ENCODE peak calls at places on chromosomes 6 and 20, in nine cellular contexts. X is H1, C is colonic mucosa, Q is tibial artery, T is upper lobe of right lung, R is coronary artery, K is fibroblast of mammary gland, U is cardiac fibroblast, V is transverse colon. Z is an unnamed sample.

GRCh38 chr6:110482774-110483400 is 6.5 kb upstream of the SLC22A16 start:
- DNase-seq in V (no peak), U (no peak), Q (no peak), K (no peak), X (no peak), T (no peak), C (no peak), R (no peak), Z (no peak)

GRCh38 chr20:36491901-36492617 is 49.3 kb upstream of the MYL9 start:
- DNase-seq in T (no peak), V (peak; percentile 40), X (no peak), R (no peak), U (peak; percentile 46), Q (no peak), C (no peak), K (no peak), Z (no peak)

GRCh38 chr6:101163611-101164010 is 229.9 kb upstream of the GRIK2 start:
- DNase-seq in Q (no peak), R (no peak), C (no peak), U (no peak), X (no peak), T (no peak), K (no peak), V (no peak), Z (no peak)

GRCh38 chr6:35391240-35391968 is 49.0 kb downstream of the PPARD start:
- DNase-seq in U (peak; percentile 94), T (no peak), K (peak; percentile 87), X (no peak), R (no peak), Q (no peak), C (no peak), V (no peak), Z (no peak)

GRCh38 chr6:21987501-21987957 is 309.3 kb downstream of the PRL start:
- DNase-seq in U (peak; percentile 94), Q (peak; percentile 81), R (peak; percentile 85), K (peak; percentile 90), T (no peak), X (no peak), V (peak; percentile 73), C (peak; percentile 80), Z (peak; percentile 8)

GRCh38 chr6:40164345-40164755 is 230.1 kb upstream of the MOCS1 start:
- DNase-seq in T (no peak), C (no peak), V (no peak), U (no peak), K (peak; percentile 87), X (no peak), Q (no peak), R (no peak), Z (no peak)

GRCh38 chr6:44222987-44223470 is 366 bp upstream of the SLC29A1 start:
- DNase-seq in X (no peak), C (no peak), R (no peak), V (no peak), Q (peak; percentile 75), U (no peak), K (no peak), T (no peak), Z (no peak)

GRCh38 chr6:5499644-5500306 is 238.5 kb downstream of the FARS2 start:
- DNase-seq in V (no peak), T (no peak), X (no peak), R (no peak), K (peak; percentile 87), C (no peak), U (peak; percentile 77), Q (no peak), Z (no peak)

GRCh38 chr6:66264376-66264775 is 557.4 kb upstream of the EYS start:
- DNase-seq in X (no peak), Q (no peak), T (no peak), K (peak; percentile 3), C (no peak), U (no peak), V (no peak), R (no peak), Z (no peak)

GRCh38 chr6:139364302-139364981 is 10.0 kb downstream of the CITED2 start:
- DNase-seq in R (no peak), Q (no peak), K (peak; percentile 66), C (no peak), T (no peak), X (no peak), U (peak; percentile 74), V (no peak), Z (no peak)

GRCh38 chr20:24560571-24561485 is 91.4 kb downstream of the SYNDIG1 start:
- DNase-seq in Q (no peak), R (no peak), V (no peak), X (no peak), K (no peak), T (no peak), U (no peak), C (no peak), Z (no peak)

GRCh38 chr6:38501931-38502330 is 137.8 kb downstream of the BTBD9 start:
- DNase-seq in U (no peak), V (no peak), T (no peak), Q (no peak), X (no peak), C (no peak), R (no peak), K (no peak), Z (no peak)

GRCh38 chr20:24406761-24407550 is 62.5 kb upstream of the SYNDIG1 start:
- DNase-seq in U (peak; percentile 2), X (no peak), R (no peak), K (no peak), Q (peak; percentile 81), T (no peak), C (no peak), V (no peak), Z (no peak)

DNA sequence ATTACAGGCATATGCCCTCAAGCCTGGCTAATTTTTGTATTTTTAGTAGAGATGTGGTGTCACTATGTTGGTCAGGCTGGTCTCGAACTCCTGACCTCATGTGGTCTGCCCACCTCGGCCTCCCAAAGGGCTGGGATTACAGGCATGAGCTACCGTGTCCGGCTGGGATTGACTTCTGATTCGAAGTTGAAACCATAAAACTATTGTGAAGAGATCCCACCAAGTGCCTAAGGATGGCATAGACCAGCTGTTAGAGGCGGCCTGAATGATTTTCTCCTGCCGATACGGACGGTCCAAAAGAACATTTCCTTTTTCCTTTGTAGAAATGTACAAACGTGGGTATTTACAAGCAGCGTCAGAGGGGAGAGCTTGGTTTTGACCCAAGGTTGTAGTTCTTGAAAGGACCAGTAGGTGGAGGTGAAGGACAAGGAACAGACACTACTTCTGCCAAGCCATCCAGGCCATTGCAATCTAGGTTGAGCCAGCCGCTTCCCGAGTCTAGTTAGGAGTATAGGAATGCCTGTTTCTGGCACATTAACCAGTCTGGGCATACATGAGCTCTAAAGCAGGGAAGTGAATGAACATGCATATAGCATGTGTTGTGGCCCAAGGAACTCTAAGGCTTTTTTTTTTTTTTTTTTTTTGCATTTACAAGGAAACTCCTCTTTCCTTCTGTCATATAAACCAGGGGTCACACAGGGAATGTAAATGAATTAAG is 29.0 kb downstream of the MOCS3 start:
- DNase-seq in K (peak; percentile 91), R (no peak), V (peak; percentile 69), C (peak; percentile 82), Q (no peak), U (peak; percentile 94), X (no peak), T (no peak), Z (peak; percentile 43)
- H3K4me3 ChIP-seq in K (no peak overlapping the region), R (no peak overlapping the region), V (no peak overlapping the region), C (no peak overlapping the region), Q (no peak overlapping the region), U (no peak overlapping the region), X (no peak overlapping the region), T (no peak overlapping the region), Z (no peak overlapping the region)

GRCh38 chr6:19311786-19312185 is 525.4 kb upstream of the ID4 start:
- DNase-seq in K (no peak), R (no peak), Q (no peak), V (no peak), C (no peak), T (no peak), U (no peak), X (peak; percentile 10), Z (no peak)
- TF ChIP-seq CTCF in K (no peak), R (no peak), Q (no peak), V (no peak), C (no peak), T (no peak), U (no peak), X (no peak), Z (no peak)

GRCh38 chr6:141594874-141595273 is 537.9 kb upstream of the GJE1 start:
- DNase-seq in V (no peak), Q (no peak), X (no peak), R (no peak), T (no peak), C (no peak), U (no peak), K (no peak), Z (no peak)

GRCh38 chr6:141598487-141598886 is 534.2 kb upstream of the GJE1 start:
- DNase-seq in R (no peak), T (no peak), X (no peak), Q (no peak), V (no peak), C (no peak), K (peak; percentile 49), U (peak; percentile 48), Z (no peak)

GRCh38 chr6:141587482-141588266 is 545.1 kb upstream of the GJE1 start:
- DNase-seq in T (no peak), K (peak; percentile 11), Q (no peak), U (peak; percentile 80), X (no peak), V (no peak), C (no peak), R (no peak), Z (no peak)

GRCh38 chr6:141593311-141593710 is 539.4 kb upstream of the GJE1 start:
- DNase-seq in K (no peak), X (no peak), V (no peak), T (no peak), R (no peak), U (no peak), Q (no peak), C (no peak), Z (no peak)
- H3K4me3 ChIP-seq in K (no peak overlapping the region), X (no peak overlapping the region), V (no peak overlapping the region), T (no peak overlapping the region), R (no peak overlapping the region), U (no peak overlapping the region), Q (no peak overlapping the region), C (no peak overlapping the region), Z (no peak overlapping the region)

GRCh38 chr6:89281779-89282246 is 33.3 kb downstream of the GABRR2 start:
- DNase-seq in C (peak; percentile 24), U (peak; percentile 55), K (peak; percentile 45), Q (no peak), V (peak; percentile 49), T (no peak), X (peak; percentile 49), R (no peak), Z (peak; percentile 69)
- TF ChIP-seq CTCF in C (peak; percentile 21), U (peak; percentile 66), K (peak; percentile 53), Q (no peak), V (no peak), T (peak; percentile 42), X (peak; percentile 98), R (no peak), Z (peak; percentile 98)